ENCODE peak calls at places on chromosomes 13 and 19, in five cellular contexts. D is HT1080; X is activated naive CD4-positive, alpha-beta T cell treated with anti-CD3 and anti-CD28 coated beads, Interleukin-2, amount 50 U/mL, for 72 hours; Y is activated CD8-positive, alpha-beta memory T cell treated with anti-CD3 and anti-CD28 coated beads, Interleukin-2, amount 10 ng/mL, durations not matched to agents 7 days and 5 days; F is A673. I is an unnamed sample.

GRCh38 chr13:101305981-101306411 is 110.3 kb downstream of the NALCN start:
- DNase-seq in D (no peak), X (no peak), Y (no peak), F (no peak), I (no peak)

GRCh38 chr19:33290956-33291622 is 11.2 kb downstream of the CEBPA start:
- DNase-seq in D (peak), X (no peak), Y (no peak), F (no peak), I (no peak)

GRCh38 chr19:43755256-43755801 is 567 bp upstream of the SMG9 start:
- DNase-seq in D (no peak), X (peak), Y (peak), F (peak), I (peak)

GRCh38 chr13:99136427-99136954 is 64.2 kb upstream of the UBAC2 start:
- DNase-seq in D (no peak), X (no peak), Y (no peak), F (no peak), I (no peak)

GRCh38 chr19:33298146-33298911 is 4.0 kb downstream of the CEBPA start:
- DNase-seq in D (no peak), X (no peak), Y (no peak), F (no peak), I (peak)

GRCh38 chr19:42279902-42280760 is 11.1 kb downstream of the CIC start:
- DNase-seq in D (peak), X (peak), Y (peak), F (peak), I (peak)

GRCh38 chr13:62678039-62678438 is 1262.4 kb upstream of the PCDH20 start:
- DNase-seq in D (peak), X (no peak), Y (no peak), F (no peak), I (no peak)

GRCh38 chr13:35293579-35293978 is 182.9 kb downstream of the MAB21L1 start:
- DNase-seq in D (no peak), X (no peak), Y (no peak), F (no peak), I (no peak)

GRCh38 chr13:79932556-79932955 is 408.4 kb downstream of the SPRY2 start:
- DNase-seq in D (no peak), X (no peak), Y (no peak), F (no peak), I (no peak)

GRCh38 chr13:98977568-98978270 is at the start of gene DOCK9:
- DNase-seq in D (peak), X (no peak), Y (no peak), F (no peak), I (peak)

GRCh38 chr13:110341445-110342247 is 34.6 kb downstream of the COL4A2 start:
- DNase-seq in D (no peak), X (no peak), Y (no peak), F (peak), I (no peak)

GRCh38 chr13:22596157-22596863 is 584.5 kb upstream of the SGCG start:
- DNase-seq in D (no peak), X (no peak), Y (no peak), F (no peak), I (no peak)

GRCh38 chr19:16698914-16699313 is 20.7 kb upstream of the NWD1 start:
- DNase-seq in D (no peak), X (no peak), Y (no peak), F (no peak), I (peak)

GRCh38 chr13:111906816-111907215 is 160.1 kb upstream of the SOX1 start:
- DNase-seq in D (no peak), X (peak), Y (peak), F (no peak), I (peak)

GRCh38 chr19:3737487-3738205 is 23.8 kb downstream of the APBA3 start:
- DNase-seq in D (no peak), X (no peak), Y (no peak), F (no peak), I (no peak)

GRCh38 chr13:111323950-111324651 is 3.7 kb downstream of the TEX29 start:
- DNase-seq in D (no peak), X (no peak), Y (no peak), F (no peak), I (peak)

GRCh38 chr13:48776396-48776795 is 122.7 kb downstream of the CYSLTR2 start:
- DNase-seq in D (no peak), X (no peak), Y (no peak), F (no peak), I (no peak)

GRCh38 chr19:3671680-3672574 is 28.3 kb downstream of the PIP5K1C start:
- DNase-seq in D (no peak), X (no peak), Y (peak), F (no peak), I (no peak)

GRCh38 chr13:48446454-48446853 is 33.5 kb upstream of the LPAR6 start:
- DNase-seq in D (peak), X (no peak), Y (no peak), F (peak), I (no peak)

GRCh38 chr19:10808937-10809655 is 26.9 kb downstream of the TMED1 start:
- DNase-seq in D (peak), X (no peak), Y (peak), F (no peak), I (no peak)

GRCh38 chr19:31537136-31537535 is 187.9 kb upstream of the TSHZ3 start:
- DNase-seq in D (no peak), X (no peak), Y (no peak), F (no peak), I (no peak)

GRCh38 chr19:18526316-18526715 is 4.4 kb upstream of the ELL start:
- DNase-seq in D (no peak), X (no peak), Y (no peak), F (no peak), I (no peak)

GRCh38 chr19:49497047-49497789 is 984 bp downstream of the RPS11 start:
- DNase-seq in D (peak), X (no peak), Y (peak), F (peak), I (peak)

GRCh38 chr13:98225036-98225940 is 48.2 kb upstream of the RNF113B start:
- DNase-seq in D (no peak), X (no peak), Y (no peak), F (no peak), I (no peak)

GRCh38 chr19:16141043-16141442 is 2.4 kb upstream of the HSH2D start:
- DNase-seq in D (peak), X (no peak), Y (peak), F (no peak), I (no peak)

GRCh38 chr13:66657165-66657895 is 572.8 kb downstream of the PCDH9 start:
- DNase-seq in D (peak), X (no peak), Y (no peak), F (peak), I (peak)

GRCh38 chr13:91797567-91797966 is 399.1 kb downstream of the GPC5 start:
- DNase-seq in D (no peak), X (no peak), Y (no peak), F (no peak), I (no peak)

GRCh38 chr19:16002985-16003384 is 54.2 kb downstream of the OR10H4 start:
- DNase-seq in D (no peak), X (no peak), Y (no peak), F (no peak), I (no peak)

GRCh38 chr13:77397636-77398035 is 70.7 kb upstream of the MYCBP2 start:
- DNase-seq in D (no peak), X (no peak), Y (no peak), F (no peak), I (no peak)

GRCh38 chr19:7179917-7180306 is 110.4 kb downstream of the ZNF557 start:
- DNase-seq in D (no peak), X (no peak), Y (no peak), F (no peak), I (no peak)

GRCh38 chr13:40336228-40337221 is 329.9 kb downstream of the FOXO1 start:
- DNase-seq in D (no peak), X (no peak), Y (no peak), F (no peak), I (no peak)

GRCh38 chr19:10316229-10317044 is 622 bp upstream of the FDX2 start:
- DNase-seq in D (no peak), X (no peak), Y (no peak), F (no peak), I (no peak)

GRCh38 chr19:49155830-49156346 is 692 bp upstream of the HRC start:
- DNase-seq in D (no peak), X (no peak), Y (no peak), F (no peak), I (no peak)

GRCh38 chr19:3058009-3058820 is 4.1 kb downstream of the TLE5 start:
- DNase-seq in D (no peak), X (no peak), Y (no peak), F (no peak), I (no peak)

GRCh38 chr13:81395368-81395767 is 1054.4 kb upstream of the SPRY2 start:
- DNase-seq in D (peak), X (no peak), Y (no peak), F (peak), I (no peak)

GRCh38 chr19:7159105-7159933 is 89.8 kb downstream of the ZNF557 start:
- DNase-seq in D (peak), X (peak), Y (no peak), F (peak), I (peak)

I was measured in sigmoid colon.